ENCODE peak calls at places on chromosomes 6 and 20, in ten cellular contexts. N is hepatocyte; G is NB4; K is lower lobe of right lung; X is GM12865; H is HepG2; E is CD8-positive, alpha-beta T cell; Z is fibroblast of pulmonary artery; U is AG09309; T is cardiac muscle cell. W is an unnamed sample.

GRCh38 chr6:56789879-56790278 is 147.2 kb upstream of the DST start:
- DNase-seq in N (no peak), G (no peak), K (no peak), X (no peak), H (no peak), E (no peak), Z (no peak), U (no peak), T (no peak), W (no peak)

GRCh38 chr6:163031931-163032330 is 304.2 kb downstream of the PACRG start:
- DNase-seq in N (no peak), G (no peak), K (no peak), X (no peak), H (no peak), E (no peak), Z (no peak), U (no peak), T (no peak), W (no peak)

GRCh38 chr6:121867095-121867494 is 431.6 kb downstream of the GJA1 start:
- DNase-seq in N (no peak), G (no peak), K (no peak), X (no peak), H (no peak), E (no peak), Z (no peak), U (no peak), T (no peak), W (no peak)

GRCh38 chr20:25005220-25005619 is 12.7 kb upstream of the APMAP start:
- DNase-seq in N (no peak), G (no peak), K (no peak), X (no peak), H (no peak), E (no peak), Z (peak), U (no peak), T (no peak), W (no peak)

GRCh38 chr20:64038579-64039292 is 2.8 kb downstream of the C20orf204 start:
- DNase-seq in N (peak), G (peak), K (peak), X (peak), H (no peak), E (peak), Z (peak), U (no peak), T (peak), W (peak)

GRCh38 chr6:165684333-165684732 is 21.3 kb upstream of the PDE10A start:
- DNase-seq in N (no peak), G (no peak), K (no peak), X (no peak), H (no peak), E (no peak), Z (no peak), U (no peak), T (no peak), W (no peak)

GRCh38 chr20:53126185-53126584 is 154.0 kb downstream of the TSHZ2 start:
- DNase-seq in N (no peak), G (no peak), K (no peak), X (no peak), H (no peak), E (no peak), Z (no peak), U (no peak), T (no peak), W (no peak)

GRCh38 chr6:100479180-100480035 is 14.7 kb upstream of the SIM1 start:
- DNase-seq in N (peak), G (peak), K (no peak), X (peak), H (peak), E (no peak), Z (peak), U (no peak), T (peak), W (peak)

GRCh38 chr6:166056637-166057036 is 111.0 kb downstream of the TBXT start:
- DNase-seq in N (no peak), G (no peak), K (no peak), X (no peak), H (no peak), E (no peak), Z (peak), U (no peak), T (no peak), W (no peak)

GRCh38 chr6:7550433-7550801 is 8.9 kb downstream of the DSP start:
- DNase-seq in N (no peak), G (no peak), K (no peak), X (no peak), H (peak), E (no peak), Z (no peak), U (no peak), T (no peak), W (no peak)

GRCh38 chr6:2674857-2675256 is 75.9 kb downstream of the MYLK4 start:
- DNase-seq in N (no peak), G (peak), K (no peak), X (no peak), H (no peak), E (no peak), Z (no peak), U (no peak), T (no peak), W (no peak)

GRCh38 chr6:33623895-33624381 is 2.8 kb downstream of the ITPR3 start:
- DNase-seq in N (no peak), G (no peak), K (no peak), X (no peak), H (no peak), E (no peak), Z (no peak), U (no peak), T (no peak), W (no peak)

GRCh38 chr20:33914871-33915270 is 78.8 kb upstream of the RALY start:
- DNase-seq in N (no peak), G (no peak), K (no peak), X (peak), H (peak), E (peak), Z (peak), U (no peak), T (no peak), W (peak)

GRCh38 chr6:15512126-15512525 is 150.7 kb downstream of the DTNBP1 start:
- DNase-seq in N (no peak), G (peak), K (no peak), X (no peak), H (peak), E (no peak), Z (peak), U (no peak), T (peak), W (no peak)

GRCh38 chr6:27814665-27815424 is 97.4 kb downstream of the OR2B2 start:
- DNase-seq in N (peak), G (peak), K (no peak), X (peak), H (peak), E (peak), Z (peak), U (peak), T (peak), W (peak)

GRCh38 chr6:122184260-122184934 is 215.1 kb upstream of the HSF2 start:
- DNase-seq in N (peak), G (peak), K (no peak), X (no peak), H (peak), E (no peak), Z (peak), U (peak), T (peak), W (no peak)

GRCh38 chr6:89828988-89829590 is 591 bp upstream of the CASP8AP2 start:
- DNase-seq in N (no peak), G (peak), K (no peak), X (peak), H (no peak), E (peak), Z (no peak), U (no peak), T (no peak), W (no peak)

GRCh38 chr6:7139835-7140470 is 32.2 kb downstream of the RREB1 start:
- DNase-seq in N (no peak), G (no peak), K (no peak), X (no peak), H (peak), E (no peak), Z (no peak), U (no peak), T (no peak), W (no peak)

GRCh38 chr6:105429676-105430075 is 26.8 kb upstream of the PREP start:
- DNase-seq in N (no peak), G (no peak), K (no peak), X (no peak), H (no peak), E (no peak), Z (no peak), U (peak), T (no peak), W (no peak)

GRCh38 chr20:38674178-38675133 is 49.8 kb upstream of the SLC32A1 start:
- DNase-seq in N (peak), G (no peak), K (no peak), X (peak), H (no peak), E (peak), Z (peak), U (no peak), T (peak), W (peak)

GRCh38 chr6:54493138-54493537 is 184.9 kb downstream of the TINAG start:
- DNase-seq in N (no peak), G (no peak), K (no peak), X (no peak), H (no peak), E (no peak), Z (peak), U (peak), T (no peak), W (no peak)

GRCh38 chr6:161064915-161065314 is 73.3 kb downstream of the MAP3K4 start:
- DNase-seq in N (no peak), G (peak), K (no peak), X (no peak), H (no peak), E (no peak), Z (no peak), U (no peak), T (no peak), W (no peak)

GRCh38 chr6:119758385-119758784 is 408.8 kb upstream of the MAN1A1 start:
- DNase-seq in N (no peak), G (no peak), K (no peak), X (no peak), H (no peak), E (no peak), Z (no peak), U (no peak), T (no peak), W (no peak)

GRCh38 chr6:79712144-79712543 is 81.0 kb downstream of the SH3BGRL2 start:
- DNase-seq in N (no peak), G (no peak), K (no peak), X (no peak), H (no peak), E (no peak), Z (no peak), U (no peak), T (no peak), W (no peak)

GRCh38 chr20:7113577-7114466 is 346.3 kb downstream of the BMP2 start:
- DNase-seq in N (peak), G (peak), K (no peak), X (peak), H (peak), E (no peak), Z (peak), U (no peak), T (peak), W (peak)

GRCh38 chr20:10665027-10665561 is 8.7 kb downstream of the JAG1 start:
- DNase-seq in N (no peak), G (no peak), K (no peak), X (no peak), H (no peak), E (no peak), Z (peak), U (no peak), T (no peak), W (no peak)

GRCh38 chr6:156191895-156192294 is 585.3 kb upstream of the ARID1B start:
- DNase-seq in N (no peak), G (no peak), K (no peak), X (peak), H (no peak), E (no peak), Z (no peak), U (no peak), T (no peak), W (no peak)

GRCh38 chr20:38149880-38150594 is 15.0 kb downstream of the TGM2 start:
- DNase-seq in N (no peak), G (no peak), K (peak), X (no peak), H (no peak), E (no peak), Z (no peak), U (no peak), T (no peak), W (no peak)

GRCh38 chr20:52972965-52973819 is 1.0 kb downstream of the TSHZ2 start:
- DNase-seq in N (peak), G (no peak), K (no peak), X (peak), H (no peak), E (peak), Z (no peak), U (no peak), T (peak), W (no peak)

GRCh38 chr20:39004508-39004907 is 42.4 kb downstream of the DHX35 start:
- DNase-seq in N (peak), G (no peak), K (peak), X (peak), H (no peak), E (no peak), Z (no peak), U (no peak), T (no peak), W (no peak)

GRCh38 chr6:167209577-167209975 is 51.8 kb upstream of the GPR31 start:
- DNase-seq in N (no peak), G (no peak), K (no peak), X (no peak), H (no peak), E (no peak), Z (no peak), U (no peak), T (no peak), W (no peak)

GRCh38 chr6:47379328-47379727 is 69.6 kb upstream of the TNFRSF21 start:
- DNase-seq in N (no peak), G (no peak), K (no peak), X (no peak), H (no peak), E (no peak), Z (peak), U (no peak), T (no peak), W (no peak)

GRCh38 chr20:717817-718216 is 42.2 kb upstream of the SCRT2 start:
- DNase-seq in N (no peak), G (no peak), K (peak), X (no peak), H (no peak), E (no peak), Z (no peak), U (no peak), T (no peak), W (no peak)

GRCh38 chr6:10759312-10759839 is 11.8 kb downstream of the TMEM14B start:
- DNase-seq in N (peak), G (peak), K (no peak), X (peak), H (peak), E (no peak), Z (peak), U (peak), T (peak), W (peak)

GRCh38 chr6:52422156-52422555 is 2.0 kb downstream of the EFHC1 start:
- DNase-seq in N (no peak), G (no peak), K (no peak), X (no peak), H (no peak), E (no peak), Z (no peak), U (no peak), T (no peak), W (no peak)

GRCh38 chr6:138464085-138464484 is 35.2 kb downstream of the NHSL1 start:
- DNase-seq in N (no peak), G (no peak), K (no peak), X (no peak), H (no peak), E (no peak), Z (no peak), U (no peak), T (no peak), W (no peak)

GRCh38 chr6:105609375-105609991 is 206.6 kb upstream of the PREP start:
- DNase-seq in N (no peak), G (no peak), K (peak), X (no peak), H (no peak), E (no peak), Z (peak), U (no peak), T (no peak), W (no peak)

GRCh38 chr6:158596861-158597260 is 37.0 kb downstream of the TMEM181 start:
- DNase-seq in N (no peak), G (peak), K (no peak), X (no peak), H (no peak), E (no peak), Z (no peak), U (no peak), T (no peak), W (peak)

GRCh38 chr6:77652739-77653138 is at the start of gene MEI4:
- DNase-seq in N (no peak), G (no peak), K (no peak), X (no peak), H (no peak), E (no peak), Z (no peak), U (no peak), T (no peak), W (peak)

GRCh38 chr6:77653817-77654216 is 978 bp downstream of the MEI4 start:
- DNase-seq in N (peak), G (no peak), K (no peak), X (no peak), H (no peak), E (no peak), Z (no peak), U (no peak), T (no peak), W (no peak)

GRCh38 chr6:77650098-77650663 is 2.7 kb upstream of the MEI4 start:
- DNase-seq in N (peak), G (no peak), K (peak), X (peak), H (no peak), E (peak), Z (no peak), U (no peak), T (peak), W (no peak)
- H3K4me3 ChIP-seq in N (no peak), G (no peak), K (peak), X (peak), H (no peak), E (no peak), Z (no peak), U (no peak), T (peak), W (no peak)

DNA sequence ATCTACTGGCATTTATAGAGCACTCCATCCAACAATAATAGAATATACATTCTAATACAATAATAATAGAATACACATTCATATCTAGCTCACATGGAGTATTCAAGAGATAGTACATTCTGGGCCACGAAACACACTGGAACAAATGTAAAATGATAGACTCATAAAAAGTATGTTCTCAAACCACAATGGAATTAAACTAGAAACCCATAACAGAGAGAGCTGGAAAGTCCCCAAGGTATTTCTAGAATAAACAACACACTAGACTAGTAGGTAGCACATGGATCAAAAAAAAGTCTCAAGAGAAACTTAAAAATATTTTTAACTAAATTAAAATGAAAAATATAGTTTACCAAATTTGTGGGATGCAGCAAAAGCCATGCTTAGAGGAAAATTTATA is 9.1 kb upstream of the TP53TG5 start:
- DNase-seq in N (no peak), G (no peak), K (no peak), X (no peak), H (no peak), E (no peak), Z (no peak), U (no peak), T (no peak), W (no peak)
- H3K4me3 ChIP-seq in N (no peak), G (no peak), K (no peak), X (no peak), H (no peak), E (no peak), Z (no peak), U (no peak), T (no peak), W (no peak)

GRCh38 chr20:48820649-48820973 is 7.2 kb downstream of the PREX1 start:
- DNase-seq in N (no peak), G (peak), K (no peak), X (no peak), H (no peak), E (no peak), Z (no peak), U (no peak), T (no peak), W (no peak)
- H3K4me3 ChIP-seq in N (no peak), G (no peak), K (peak), X (no peak), H (no peak), E (no peak), Z (no peak), U (no peak), T (no peak), W (no peak)

GRCh38 chr20:21102252-21102609 is 3.9 kb downstream of the LINC00237 start:
- DNase-seq in N (no peak), G (peak), K (peak), X (peak), H (no peak), E (no peak), Z (no peak), U (no peak), T (no peak), W (no peak)
- H3K4me3 ChIP-seq in N (no peak), G (no peak), K (peak), X (peak), H (no peak), E (peak), Z (no peak), U (no peak), T (peak), W (peak)

W was measured in Jurkat, Clone E6-1.